ENCODE peak calls at places on chromosomes 11 and 22, in five cellular contexts. F is neuronal stem cell, W is IMR-90, D is mesenchymal stem cell, K is H1. S is an unnamed sample.

GRCh38 chr11:68552542-68552941 is 92.0 kb downstream of the PPP6R3 start:
- DNase-seq in F (no peak), W (no peak), D (no peak), K (no peak), S (no peak)

GRCh38 chr11:6440906-6441358 is at the start of gene HPX:
- DNase-seq in F (no peak), W (no peak), D (no peak), K (no peak), S (no peak)

GRCh38 chr22:50627452-50627913 is 469 bp downstream of the ARSA start:
- DNase-seq in F (no peak), W (no peak), D (peak; percentile 24), K (no peak), S (peak; percentile 5)

GRCh38 chr11:122976734-122977454 is 4.7 kb downstream of the BSX start:
- DNase-seq in F (peak; percentile 39), W (no peak), D (no peak), K (no peak), S (no peak)

GRCh38 chr11:15471028-15471708 is 356.4 kb downstream of the INSC start:
- DNase-seq in F (no peak), W (no peak), D (no peak), K (no peak), S (no peak)

GRCh38 chr22:24841261-24841660 is 35.2 kb downstream of the SGSM1 start:
- DNase-seq in F (no peak), W (no peak), D (no peak), K (no peak), S (peak; percentile 12)

GRCh38 chr22:45602824-45603301 is 68.8 kb upstream of the ATXN10 start:
- DNase-seq in F (peak; percentile 37), W (no peak), D (peak; percentile 44), K (no peak), S (peak; percentile 79)

GRCh38 chr22:22408731-22409696 is 99.5 kb downstream of the ZNF280B start:
- DNase-seq in F (peak; percentile 21), W (peak; percentile 4), D (peak; percentile 18), K (no peak), S (peak; percentile 96)

GRCh38 chr22:23682827-23683355 is 7.9 kb upstream of the RGL4 start:
- DNase-seq in F (no peak), W (no peak), D (no peak), K (no peak), S (no peak)

GRCh38 chr11:125429174-125429707 is 66.8 kb downstream of the FEZ1 start:
- DNase-seq in F (peak; percentile 57), W (peak; percentile 55), D (peak; percentile 53), K (peak; percentile 58), S (peak; percentile 19)

GRCh38 chr11:11916981-11917399 is 75.2 kb downstream of the USP47 start:
- DNase-seq in F (no peak), W (peak; percentile 81), D (no peak), K (no peak), S (no peak)

GRCh38 chr22:47206819-47207218 is 444.4 kb downstream of the TBC1D22A start:
- DNase-seq in F (no peak), W (no peak), D (no peak), K (no peak), S (no peak)

DNA sequence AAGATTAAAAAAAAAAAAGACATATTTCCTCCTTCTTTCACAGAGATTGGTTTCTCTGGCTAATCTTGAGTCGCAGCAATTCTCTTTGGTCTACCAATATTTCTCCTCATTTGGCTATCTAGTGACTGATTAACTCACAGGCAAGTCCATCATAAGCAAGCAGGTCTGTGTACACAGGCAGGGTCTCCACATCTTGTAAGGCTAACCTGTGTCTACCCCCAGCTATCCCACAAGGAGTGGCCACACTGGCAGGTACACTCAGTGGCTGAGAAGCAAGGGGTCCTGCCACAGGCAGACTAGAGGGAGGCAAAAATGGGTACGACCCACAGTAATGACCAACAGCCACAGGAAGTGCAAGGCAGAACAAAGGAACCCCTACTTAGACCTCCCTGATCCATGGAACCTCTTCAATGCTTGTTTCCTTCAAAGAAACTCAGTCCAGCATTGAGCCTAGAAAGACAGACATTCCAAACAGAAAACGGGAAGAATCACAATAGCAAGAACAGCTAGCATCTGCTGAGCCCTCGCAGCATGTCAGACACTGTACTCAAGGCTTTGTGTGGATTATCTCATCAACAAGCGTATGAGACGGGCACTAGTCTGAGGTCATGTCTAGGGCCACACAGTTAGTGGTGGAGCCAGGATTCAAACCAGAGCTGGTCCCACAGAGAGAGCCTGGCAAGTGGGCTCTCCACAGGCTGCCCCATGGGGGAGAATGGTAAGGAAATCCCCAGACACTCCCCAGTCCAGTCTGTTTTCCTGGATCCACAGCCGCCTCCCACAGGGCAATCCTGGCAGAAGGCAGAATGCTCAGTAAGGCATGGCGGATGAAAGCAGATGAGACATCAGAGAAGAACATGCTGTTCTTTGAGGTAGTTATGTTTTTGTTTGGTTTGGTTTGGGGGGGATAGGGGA is 34.2 kb downstream of the PLEKHA7 start:
- DNase-seq in F (no peak), W (no peak), D (no peak), K (no peak), S (no peak)
- H4K91ac ChIP-seq in F (no peak overlapping the region), W (no peak overlapping the region), D (no peak overlapping the region), K (no peak overlapping the region), S (peak overlapping the region; percentile 85)

GRCh38 chr11:65887026-65887722 is 1.1 kb downstream of the FIBP start:
- DNase-seq in F (no peak), W (no peak), D (no peak), K (no peak), S (no peak)
- H3K4me3 ChIP-seq in F (peak overlapping the region; percentile 93), W (peak overlapping the region; percentile 81), D (no peak overlapping the region), K (peak overlapping the region; percentile 76), S (no peak overlapping the region)

DNA sequence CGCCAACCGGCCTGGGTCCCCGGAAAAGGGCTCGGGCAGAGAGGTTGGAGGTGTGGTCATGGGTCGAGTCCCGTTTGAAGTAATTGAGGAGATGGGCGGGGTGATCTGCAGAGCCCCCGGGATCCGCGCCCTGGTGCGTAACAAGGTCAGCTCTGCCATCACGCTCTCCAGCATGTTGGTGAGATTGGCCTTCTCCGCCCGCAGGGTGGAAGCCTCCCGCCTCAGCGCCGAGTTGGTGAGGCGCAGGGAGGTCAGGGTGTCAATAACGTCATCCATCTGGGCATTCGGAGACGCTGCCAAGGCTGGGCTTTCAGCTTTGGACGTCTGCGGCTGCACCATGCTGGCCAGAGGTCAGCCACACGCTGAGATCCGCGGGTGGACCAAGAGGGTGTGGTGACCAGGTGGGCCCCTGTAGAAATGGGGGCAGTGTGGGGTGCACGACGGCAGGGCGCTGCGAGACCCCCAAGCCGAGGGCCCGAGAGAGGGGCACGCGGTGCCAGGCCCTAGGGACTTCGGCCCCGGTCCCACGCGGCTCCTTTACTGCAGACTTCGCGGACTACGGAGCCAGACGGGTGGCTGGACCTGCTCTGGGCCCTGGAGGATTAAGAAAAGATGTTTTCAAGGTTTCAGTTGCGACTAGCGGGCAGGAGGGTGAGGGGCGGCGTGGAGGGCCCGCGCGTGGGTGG is 672 bp downstream of the RTL6 start:
- DNase-seq in F (peak; percentile 9), W (peak; percentile 34), D (peak; percentile 11), K (no peak), S (no peak)
- H2AFZ ChIP-seq in F (peak overlapping the region; percentile 93), W (peak overlapping the region; percentile 92), D (peak overlapping the region; percentile 78), K (no peak overlapping the region), S (peak overlapping the region; percentile 88)

GRCh38 chr22:27461470-27461869 is 340.1 kb downstream of the MN1 start:
- DNase-seq in F (peak; percentile 71), W (peak; percentile 92), D (peak; percentile 79), K (peak; percentile 75), S (peak; percentile 86)

GRCh38 chr22:27460596-27461347 is 340.8 kb downstream of the MN1 start:
- DNase-seq in F (no peak), W (peak; percentile 60), D (no peak), K (no peak), S (peak; percentile 33)

GRCh38 chr22:27463121-27463520 is 338.4 kb downstream of the MN1 start:
- DNase-seq in F (no peak), W (no peak), D (no peak), K (no peak), S (peak; percentile 35)

GRCh38 chr22:27459955-27460354 is 341.6 kb downstream of the MN1 start:
- DNase-seq in F (no peak), W (no peak), D (no peak), K (no peak), S (no peak)

GRCh38 chr22:27462190-27462589 is 339.4 kb downstream of the MN1 start:
- DNase-seq in F (peak; percentile 70), W (no peak), D (no peak), K (no peak), S (no peak)
- H4K91ac ChIP-seq in F (no peak overlapping the region), W (peak overlapping the region; percentile 92), D (no peak overlapping the region), K (peak overlapping the region; percentile 30), S (peak overlapping the region; percentile 42)

DNA sequence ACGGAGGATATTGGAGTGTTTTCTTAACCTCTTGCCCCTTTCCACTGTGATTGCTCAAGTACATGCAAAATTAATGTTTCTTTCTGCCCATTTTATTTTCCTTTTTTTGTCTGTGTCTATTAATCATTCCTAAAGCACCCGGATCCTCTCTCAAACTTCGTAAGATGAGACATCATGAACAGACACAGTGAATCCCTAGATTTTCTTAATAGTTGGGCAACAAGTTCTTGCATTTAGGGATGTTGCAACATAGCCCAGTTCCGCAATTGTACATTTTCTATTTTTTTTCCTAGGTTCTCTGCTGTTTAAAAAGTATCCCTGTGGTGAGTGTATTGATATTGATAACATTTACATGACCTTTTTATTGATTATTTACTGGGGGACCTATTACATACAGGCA is 2.9 kb downstream of the FAM111A start:
- DNase-seq in F (no peak), W (peak; percentile 64), D (peak; percentile 57), K (no peak), S (no peak)
- H3K4me3 ChIP-seq in F (no peak overlapping the region), W (peak overlapping the region; percentile 48), D (no peak overlapping the region), K (peak overlapping the region; percentile 37), S (no peak overlapping the region)

DNA sequence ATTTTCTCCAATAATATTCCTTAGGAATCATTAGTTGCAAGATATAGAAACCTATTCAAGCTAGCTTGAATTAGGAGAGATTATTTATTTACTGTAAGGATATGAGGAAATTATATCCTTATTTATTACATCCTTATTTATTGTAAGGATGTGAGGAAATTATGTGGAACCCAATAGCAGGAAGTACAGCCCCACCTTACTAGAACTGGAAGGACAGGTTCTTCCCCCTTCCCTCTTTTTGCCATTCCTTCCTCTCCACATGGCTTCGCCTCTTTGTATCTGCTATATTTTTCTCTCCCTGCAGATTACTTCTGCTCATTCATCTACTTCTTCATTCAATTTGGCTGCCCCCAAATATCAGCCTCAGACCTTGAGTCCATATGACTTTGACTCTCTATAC is 49.5 kb upstream of the B3GNT6 start:
- DNase-seq in F (no peak), W (no peak), D (no peak), K (no peak), S (no peak)
- H2AFZ ChIP-seq in F (no peak overlapping the region), W (no peak overlapping the region), D (no peak overlapping the region), K (no peak overlapping the region), S (no peak overlapping the region)

S was measured in trophoblast cell.